ENCODE peak calls at places on chromosomes 7 and 10, in six cellular contexts. One of them, this sample, is unnamed.

GRCh38 chr10:6659451-6659850 is 79.4 kb upstream of the PRKCQ start:
- DNase-seq in spleen: no peak
- DNase-seq in ovary: no peak
- DNase-seq in A549: no peak
- DNase-seq in sigmoid colon: no peak
- DNase-seq in body of pancreas: no peak
- DNase-seq in this sample: no peak

GRCh38 chr7:102418603-102419002 is 14.8 kb upstream of the ORAI2 start:
- DNase-seq in ovary: no peak
- DNase-seq in body of pancreas: no peak
- DNase-seq in sigmoid colon: no peak
- DNase-seq in spleen: peak; percentile 51
- DNase-seq in A549: no peak
- DNase-seq in this sample: no peak

GRCh38 chr7:151844080-151844827 is 32.7 kb downstream of the PRKAG2 start:
- DNase-seq in body of pancreas: no peak
- DNase-seq in spleen: no peak
- DNase-seq in sigmoid colon: no peak
- DNase-seq in ovary: no peak
- DNase-seq in A549: peak; percentile 90
- DNase-seq in this sample: no peak

GRCh38 chr7:2202361-2202761 is 30.4 kb downstream of the MAD1L1 start:
- DNase-seq in body of pancreas: no peak
- DNase-seq in sigmoid colon: peak; percentile 58
- DNase-seq in A549: no peak
- DNase-seq in spleen: no peak
- DNase-seq in ovary: peak; percentile 30
- DNase-seq in this sample: no peak

GRCh38 chr7:18689535-18689934 is 194.0 kb downstream of the HDAC9 start:
- DNase-seq in A549: no peak
- DNase-seq in sigmoid colon: no peak
- DNase-seq in body of pancreas: no peak
- DNase-seq in ovary: no peak
- DNase-seq in spleen: no peak
- DNase-seq in this sample: no peak

GRCh38 chr7:19161671-19162070 is 16.4 kb upstream of the FERD3L start:
- DNase-seq in body of pancreas: no peak
- DNase-seq in spleen: no peak
- DNase-seq in sigmoid colon: no peak
- DNase-seq in A549: no peak
- DNase-seq in ovary: no peak
- DNase-seq in this sample: no peak

GRCh38 chr7:27088002-27088931 is 7.5 kb downstream of the HOXA1 start:
- DNase-seq in A549: no peak
- DNase-seq in spleen: peak; percentile 70
- DNase-seq in sigmoid colon: no peak
- DNase-seq in ovary: no peak
- DNase-seq in body of pancreas: no peak
- DNase-seq in this sample: no peak

GRCh38 chr7:36048141-36048901 is 104.7 kb upstream of the EEPD1 start:
- DNase-seq in body of pancreas: peak; percentile 20
- DNase-seq in A549: no peak
- DNase-seq in spleen: no peak
- DNase-seq in ovary: no peak
- DNase-seq in sigmoid colon: peak; percentile 75
- DNase-seq in this sample: no peak

GRCh38 chr10:76285012-76285411 is 853.6 kb downstream of the LRMDA start:
- DNase-seq in body of pancreas: no peak
- DNase-seq in A549: peak; percentile 29
- DNase-seq in sigmoid colon: no peak
- DNase-seq in spleen: no peak
- DNase-seq in ovary: no peak
- DNase-seq in this sample: no peak

GRCh38 chr7:7294914-7295313 is 112.6 kb downstream of the C1GALT1 start:
- DNase-seq in ovary: no peak
- DNase-seq in spleen: no peak
- DNase-seq in sigmoid colon: no peak
- DNase-seq in A549: no peak
- DNase-seq in body of pancreas: no peak
- DNase-seq in this sample: no peak

GRCh38 chr7:31000161-31000693 is 36.5 kb downstream of the GHRHR start:
- DNase-seq in sigmoid colon: no peak
- DNase-seq in spleen: no peak
- DNase-seq in body of pancreas: no peak
- DNase-seq in ovary: no peak
- DNase-seq in A549: no peak
- DNase-seq in this sample: no peak

GRCh38 chr7:140084972-140085371 is 22.2 kb upstream of the PARP12 start:
- DNase-seq in sigmoid colon: no peak
- DNase-seq in A549: no peak
- DNase-seq in ovary: no peak
- DNase-seq in body of pancreas: no peak
- DNase-seq in spleen: peak; percentile 85
- DNase-seq in this sample: no peak

GRCh38 chr10:56349611-56350010 is 11.4 kb downstream of the ZWINT start:
- DNase-seq in body of pancreas: no peak
- DNase-seq in A549: no peak
- DNase-seq in spleen: no peak
- DNase-seq in sigmoid colon: no peak
- DNase-seq in ovary: no peak
- DNase-seq in this sample: no peak

GRCh38 chr10:62779487-62780248 is 24.9 kb upstream of the ADO start:
- DNase-seq in body of pancreas: peak; percentile 39
- DNase-seq in spleen: peak; percentile 81
- DNase-seq in sigmoid colon: no peak
- DNase-seq in ovary: no peak
- DNase-seq in A549: no peak
- DNase-seq in this sample: no peak

GRCh38 chr7:55271069-55271468 is 94.1 kb upstream of the LANCL2 start:
- DNase-seq in body of pancreas: no peak
- DNase-seq in spleen: no peak
- DNase-seq in sigmoid colon: no peak
- DNase-seq in ovary: no peak
- DNase-seq in A549: peak; percentile 16
- DNase-seq in this sample: no peak

GRCh38 chr10:22740180-22740579 is 25.8 kb upstream of the PIP4K2A start:
- DNase-seq in body of pancreas: no peak
- DNase-seq in sigmoid colon: no peak
- DNase-seq in A549: no peak
- DNase-seq in spleen: no peak
- DNase-seq in ovary: no peak
- DNase-seq in this sample: no peak

GRCh38 chr10:102538811-102539210 is 35.0 kb downstream of the SUFU start:
- DNase-seq in spleen: no peak
- DNase-seq in sigmoid colon: no peak
- DNase-seq in ovary: no peak
- DNase-seq in A549: no peak
- DNase-seq in body of pancreas: no peak
- DNase-seq in this sample: no peak

GRCh38 chr10:129894721-129895120 is 69.4 kb downstream of the EBF3 start:
- DNase-seq in sigmoid colon: no peak
- DNase-seq in body of pancreas: no peak
- DNase-seq in spleen: no peak
- DNase-seq in A549: no peak
- DNase-seq in ovary: no peak
- DNase-seq in this sample: no peak

GRCh38 chr10:5168897-5169296 is 16.1 kb downstream of the AKR1C8 start:
- DNase-seq in sigmoid colon: no peak
- DNase-seq in A549: no peak
- DNase-seq in body of pancreas: no peak
- DNase-seq in ovary: no peak
- DNase-seq in spleen: no peak
- DNase-seq in this sample: no peak

GRCh38 chr10:133397938-133398337 is 4.0 kb downstream of the MTG1 start:
- DNase-seq in body of pancreas: no peak
- DNase-seq in ovary: peak; percentile 5
- DNase-seq in A549: no peak
- DNase-seq in spleen: no peak
- DNase-seq in sigmoid colon: no peak
- DNase-seq in this sample: no peak

GRCh38 chr10:82814635-82815034 is 939.6 kb downstream of the NRG3 start:
- DNase-seq in sigmoid colon: no peak
- DNase-seq in A549: no peak
- DNase-seq in body of pancreas: no peak
- DNase-seq in ovary: no peak
- DNase-seq in spleen: no peak
- DNase-seq in this sample: no peak

GRCh38 chr10:82815680-82816079 is 940.7 kb downstream of the NRG3 start:
- DNase-seq in ovary: no peak
- DNase-seq in spleen: no peak
- DNase-seq in body of pancreas: no peak
- DNase-seq in sigmoid colon: no peak
- DNase-seq in A549: no peak
- DNase-seq in this sample: no peak

GRCh38 chr10:82811621-82812020 is 936.6 kb downstream of the NRG3 start:
- DNase-seq in ovary: no peak
- DNase-seq in spleen: no peak
- DNase-seq in body of pancreas: peak; percentile 6
- DNase-seq in A549: peak; percentile 7
- DNase-seq in sigmoid colon: no peak
- DNase-seq in this sample: peak; percentile 18

DNA sequence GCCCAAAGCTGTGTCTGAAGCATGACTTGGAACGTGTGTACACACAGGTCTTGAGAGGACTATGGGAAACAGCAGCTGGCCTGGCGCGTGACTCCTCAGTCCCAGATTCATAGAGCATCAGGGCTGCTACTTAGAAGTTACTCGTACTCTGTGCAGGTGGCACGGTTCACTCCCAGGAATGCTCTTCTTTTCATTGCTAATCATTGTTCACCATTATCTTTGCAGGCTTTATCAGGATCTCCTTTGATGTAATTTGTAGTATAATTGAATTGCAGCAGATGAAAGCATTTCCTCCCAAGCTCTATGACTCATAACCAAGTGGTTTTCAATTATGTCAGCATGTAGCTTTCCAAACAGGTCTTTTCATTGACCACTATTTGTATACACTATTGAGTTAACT is 938.9 kb downstream of the NRG3 start:
- DNase-seq in spleen: no peak
- DNase-seq in ovary: no peak
- DNase-seq in A549: no peak
- DNase-seq in body of pancreas: peak; percentile 64
- DNase-seq in sigmoid colon: no peak
- DNase-seq in this sample: no peak
- H3K4me1 ChIP-seq in spleen: no peaks in the 10 kb centered on the region
- H3K4me1 ChIP-seq in ovary: no peaks in the 10 kb centered on the region
- H3K4me1 ChIP-seq in A549: no peaks in the 10 kb centered on the region
- H3K4me1 ChIP-seq in body of pancreas: peaks cover 4% of the 10 kb centered on the region
- H3K4me1 ChIP-seq in sigmoid colon: no peaks in the 10 kb centered on the region
- H3K4me1 ChIP-seq in this sample: no peaks in the 10 kb centered on the region

DNA sequence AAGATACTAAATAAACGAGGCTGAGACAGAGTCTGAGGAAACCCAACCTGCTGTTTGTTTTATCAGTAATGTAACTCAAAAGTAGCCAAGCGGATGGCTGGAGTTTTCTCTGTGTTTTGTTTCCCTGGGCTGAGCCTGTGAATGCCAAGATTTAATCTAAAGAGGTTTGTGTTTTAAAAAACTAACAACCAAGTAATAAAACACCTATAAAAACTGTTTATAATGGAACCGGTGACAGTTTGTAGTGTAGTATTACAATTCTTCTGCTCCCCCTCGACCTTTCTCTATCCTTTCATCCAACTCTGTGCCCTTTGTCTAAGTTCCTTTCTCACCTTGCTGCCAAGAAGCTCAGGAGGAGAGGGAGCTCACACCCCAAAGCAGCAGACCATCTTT is 2.6 kb upstream of the KAT6B start:
- DNase-seq in ovary: no peak
- DNase-seq in spleen: no peak
- DNase-seq in body of pancreas: no peak
- DNase-seq in sigmoid colon: no peak
- DNase-seq in A549: no peak
- DNase-seq in this sample: no peak
- H3K4me3 ChIP-seq in ovary: no peak overlapping the region
- H3K4me3 ChIP-seq in spleen: no peak overlapping the region
- H3K4me3 ChIP-seq in body of pancreas: no peak overlapping the region
- H3K4me3 ChIP-seq in sigmoid colon: no peak overlapping the region
- H3K4me3 ChIP-seq in A549: no peak overlapping the region
- H3K4me3 ChIP-seq in this sample: no peak overlapping the region

GRCh38 chr10:11713186-11713743 is 28.9 kb upstream of the ECHDC3 start:
- DNase-seq in sigmoid colon: no peak
- DNase-seq in ovary: peak; percentile 74
- DNase-seq in spleen: no peak
- DNase-seq in A549: no peak
- DNase-seq in body of pancreas: peak; percentile 51
- DNase-seq in this sample: no peak

GRCh38 chr10:11713963-11714362 is 28.2 kb upstream of the ECHDC3 start:
- DNase-seq in spleen: no peak
- DNase-seq in ovary: peak; percentile 34
- DNase-seq in A549: no peak
- DNase-seq in body of pancreas: no peak
- DNase-seq in sigmoid colon: no peak
- DNase-seq in this sample: no peak

GRCh38 chr10:11714750-11715365 is 27.3 kb upstream of the ECHDC3 start:
- DNase-seq in sigmoid colon: no peak
- DNase-seq in body of pancreas: no peak
- DNase-seq in ovary: no peak
- DNase-seq in spleen: no peak
- DNase-seq in A549: no peak
- DNase-seq in this sample: no peak

GRCh38 chr10:11716704-11717103 is 25.5 kb upstream of the ECHDC3 start:
- DNase-seq in A549: no peak
- DNase-seq in body of pancreas: no peak
- DNase-seq in ovary: no peak
- DNase-seq in sigmoid colon: no peak
- DNase-seq in spleen: no peak
- DNase-seq in this sample: no peak

GRCh38 chr10:11715815-11716494 is 26.2 kb upstream of the ECHDC3 start:
- DNase-seq in sigmoid colon: no peak
- DNase-seq in body of pancreas: peak; percentile 49
- DNase-seq in A549: no peak
- DNase-seq in ovary: no peak
- DNase-seq in spleen: no peak
- DNase-seq in this sample: no peak
- TF ChIP-seq POLR2A in sigmoid colon: no peak
- TF ChIP-seq POLR2A in body of pancreas: peak; percentile 8
- TF ChIP-seq POLR2A in A549: no peak
- TF ChIP-seq POLR2A in ovary: no peak
- TF ChIP-seq POLR2A in spleen: no peak
- TF ChIP-seq POLR2A in this sample: no peak

GRCh38 chr10:130985158-130985753 is 326.3 kb downstream of the TCERG1L start:
- DNase-seq in sigmoid colon: no peak
- DNase-seq in body of pancreas: no peak
- DNase-seq in ovary: no peak
- DNase-seq in spleen: no peak
- DNase-seq in A549: no peak
- DNase-seq in this sample: no peak
- H3K4me1 ChIP-seq in sigmoid colon: no peaks in the 10 kb centered on the region
- H3K4me1 ChIP-seq in body of pancreas: no peaks in the 10 kb centered on the region
- H3K4me1 ChIP-seq in ovary: no peaks in the 10 kb centered on the region
- H3K4me1 ChIP-seq in spleen: no peaks in the 10 kb centered on the region
- H3K4me1 ChIP-seq in A549: no peaks in the 10 kb centered on the region
- H3K4me1 ChIP-seq in this sample: no peaks in the 10 kb centered on the region

DNA sequence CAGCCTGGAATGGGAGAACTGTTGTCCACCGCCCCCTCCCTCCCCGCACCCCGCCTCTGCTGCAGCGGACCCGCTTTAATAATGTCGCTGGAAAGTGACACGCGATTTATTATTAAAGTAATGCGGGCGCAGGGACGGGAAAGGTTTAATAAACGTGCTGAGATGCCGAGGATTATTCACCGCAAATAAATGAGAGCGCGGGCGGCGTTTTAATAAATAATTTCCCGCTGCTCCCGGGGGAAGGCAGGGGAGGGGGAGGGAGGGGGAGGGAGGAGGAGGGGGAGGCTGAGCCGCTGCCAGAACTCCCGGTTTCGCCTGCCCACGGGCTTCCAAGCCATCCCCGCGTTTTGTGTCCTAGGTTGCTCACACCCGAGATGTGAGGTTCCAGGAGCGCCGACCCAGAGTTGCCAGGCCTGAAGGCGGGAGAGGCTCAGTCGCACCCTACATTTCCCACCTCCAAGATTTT is 5.1 kb downstream of the KAZALD1 start:
- DNase-seq in sigmoid colon: no peak
- DNase-seq in spleen: no peak
- DNase-seq in body of pancreas: no peak
- DNase-seq in A549: no peak
- DNase-seq in ovary: peak; percentile 31
- DNase-seq in this sample: no peak
- H3K4me3 ChIP-seq in sigmoid colon: peak overlapping the region; percentile 47
- H3K4me3 ChIP-seq in spleen: peak overlapping the region; percentile 65
- H3K4me3 ChIP-seq in body of pancreas: peak overlapping the region; percentile 0
- H3K4me3 ChIP-seq in A549: peak overlapping the region; percentile 57
- H3K4me3 ChIP-seq in ovary: peak overlapping the region; percentile 41
- H3K4me3 ChIP-seq in this sample: no peak overlapping the region

This sample was measured in adrenal gland.